ENCODE peak calls at places on chromosomes 4 and X, in eight cellular contexts. L is activated T-helper 1 cell treated with anti-CD3 and anti-CD28 coated beads, Interleukin-12 subunit alpha, Interleukin-12 subunit beta, Interleukin-2, Interleukin-4 antibody, amounts not matched to agents 30 ng/mL and 10 ng/mL and 1 ng/mL, durations not matched to agents 14 hours and 24 hours and 36 hours; Q is activated naive CD4-positive, alpha-beta T cell; B is bronchial epithelial cell; I is activated CD8-positive, alpha-beta memory T cell treated with anti-CD3 and anti-CD28 coated beads for 4 hours; C is mucosa of descending colon; G is RCC 7860; O is cardiac fibroblast. P is an unnamed sample.

GRCh38 chr4:123349401-123350190 is 47.0 kb upstream of the SPRY1 start:
- DNase-seq in L (no peak), Q (no peak), B (no peak), I (no peak), C (no peak), G (no peak), O (peak), P (no peak)

GRCh38 chr4:190017357-190018200 is 9.5 kb downstream of the FRG2 start:
- DNase-seq in L (no peak), Q (no peak), B (no peak), I (no peak), C (no peak), G (no peak), O (no peak), P (no peak)

GRCh38 chrX:134948333-134949241 is 42.2 kb upstream of the SMIM10 start:
- DNase-seq in L (no peak), Q (no peak), B (peak), I (no peak), C (no peak), G (peak), O (peak), P (no peak)

GRCh38 chr4:67152976-67153375 is 392.3 kb downstream of the CENPC start:
- DNase-seq in L (no peak), Q (no peak), B (no peak), I (no peak), C (no peak), G (no peak), O (no peak), P (no peak)

GRCh38 chrX:681989-682388 is 51.4 kb downstream of the SHOX start:
- DNase-seq in L (no peak), Q (no peak), B (no peak), I (no peak), C (no peak), G (no peak), O (no peak), P (no peak)

GRCh38 chr4:7634611-7635010 is 199.9 kb upstream of the PSAPL1 start:
- DNase-seq in L (no peak), Q (no peak), B (no peak), I (no peak), C (no peak), G (no peak), O (no peak), P (no peak)

GRCh38 chr4:42786350-42787070 is 106.0 kb upstream of the GRXCR1 start:
- DNase-seq in L (no peak), Q (no peak), B (no peak), I (no peak), C (no peak), G (no peak), O (no peak), P (no peak)

GRCh38 chrX:7720519-7720918 is 122.5 kb upstream of the VCX start:
- DNase-seq in L (no peak), Q (no peak), B (no peak), I (no peak), C (no peak), G (no peak), O (no peak), P (no peak)

GRCh38 chr4:112213850-112214249 is 17.7 kb upstream of the AP1AR start:
- DNase-seq in L (no peak), Q (no peak), B (peak), I (no peak), C (no peak), G (no peak), O (peak), P (no peak)

GRCh38 chr4:336099-336892 is 1.3 kb upstream of the ZNF141 start:
- DNase-seq in L (no peak), Q (no peak), B (no peak), I (no peak), C (peak), G (no peak), O (peak), P (no peak)

GRCh38 chr4:147599764-147600163 is 17.4 kb upstream of the TMEM184C start:
- DNase-seq in L (no peak), Q (no peak), B (no peak), I (no peak), C (no peak), G (no peak), O (peak), P (no peak)

GRCh38 chrX:16023790-16024734 is 99.3 kb upstream of the GRPR start:
- DNase-seq in L (no peak), Q (no peak), B (peak), I (no peak), C (no peak), G (peak), O (no peak), P (no peak)

GRCh38 chr4:164790249-164790648 is 36.3 kb downstream of the SMIM31 start:
- DNase-seq in L (no peak), Q (no peak), B (no peak), I (no peak), C (no peak), G (no peak), O (no peak), P (no peak)

GRCh38 chrX:40207626-40208025 is 109.9 kb upstream of the BCOR start:
- DNase-seq in L (peak), Q (no peak), B (peak), I (no peak), C (no peak), G (no peak), O (no peak), P (no peak)

GRCh38 chr4:26330186-26330787 is 9.5 kb downstream of the RBPJ start:
- DNase-seq in L (no peak), Q (no peak), B (peak), I (no peak), C (no peak), G (peak), O (peak), P (no peak)

GRCh38 chr4:150367326-150367725 is 214.6 kb upstream of the MAB21L2 start:
- DNase-seq in L (no peak), Q (no peak), B (no peak), I (no peak), C (no peak), G (no peak), O (no peak), P (no peak)

GRCh38 chr4:81531410-81531809 is 59.7 kb upstream of the RASGEF1B start:
- DNase-seq in L (no peak), Q (no peak), B (no peak), I (no peak), C (no peak), G (no peak), O (peak), P (no peak)

GRCh38 chrX:18833071-18833731 is 125.8 kb downstream of the PPEF1 start:
- DNase-seq in L (no peak), Q (no peak), B (no peak), I (no peak), C (no peak), G (no peak), O (peak), P (no peak)

P was measured in T-helper 22 cell.